ENCODE peak calls at places on chromosomes 6 and 20, in five cellular contexts. M is MG63, T is colonic mucosa, K is heart right ventricle, B is Caco-2. X is an unnamed sample.

GRCh38 chr6:41306187-41306854 is 19.8 kb upstream of the TREM1 start:
- DNase-seq in M (peak; percentile 3), T (peak; percentile 55), K (no peak), B (peak; percentile 57), X (peak; percentile 36)

GRCh38 chr6:45709834-45710233 is 305.8 kb downstream of the CLIC5 start:
- DNase-seq in M (no peak), T (no peak), K (no peak), B (no peak), X (no peak)

GRCh38 chr20:33656783-33657703 is 5.1 kb upstream of the C20orf144 start:
- DNase-seq in M (no peak), T (no peak), K (no peak), B (no peak), X (no peak)

GRCh38 chr6:150115769-150116168 is 27.1 kb upstream of the PPP1R14C start:
- DNase-seq in M (no peak), T (no peak), K (no peak), B (no peak), X (no peak)

GRCh38 chr6:43181942-43182860 is at the start of gene CUL9:
- DNase-seq in M (peak; percentile 79), T (peak; percentile 87), K (peak; percentile 90), B (peak; percentile 71), X (peak; percentile 83)

GRCh38 chr6:44522871-44523270 is 135.4 kb downstream of the CDC5L start:
- DNase-seq in M (no peak), T (no peak), K (no peak), B (no peak), X (no peak)

GRCh38 chr20:11222243-11222642 is 548.4 kb upstream of the JAG1 start:
- DNase-seq in M (no peak), T (no peak), K (no peak), B (no peak), X (no peak)

GRCh38 chr20:23278172-23278571 is 72.4 kb upstream of the NXT1 start:
- DNase-seq in M (no peak), T (no peak), K (no peak), B (no peak), X (no peak)

GRCh38 chr20:47762699-47763098 is 22.6 kb downstream of the SULF2 start:
- DNase-seq in M (peak; percentile 33), T (no peak), K (no peak), B (no peak), X (no peak)

DNA sequence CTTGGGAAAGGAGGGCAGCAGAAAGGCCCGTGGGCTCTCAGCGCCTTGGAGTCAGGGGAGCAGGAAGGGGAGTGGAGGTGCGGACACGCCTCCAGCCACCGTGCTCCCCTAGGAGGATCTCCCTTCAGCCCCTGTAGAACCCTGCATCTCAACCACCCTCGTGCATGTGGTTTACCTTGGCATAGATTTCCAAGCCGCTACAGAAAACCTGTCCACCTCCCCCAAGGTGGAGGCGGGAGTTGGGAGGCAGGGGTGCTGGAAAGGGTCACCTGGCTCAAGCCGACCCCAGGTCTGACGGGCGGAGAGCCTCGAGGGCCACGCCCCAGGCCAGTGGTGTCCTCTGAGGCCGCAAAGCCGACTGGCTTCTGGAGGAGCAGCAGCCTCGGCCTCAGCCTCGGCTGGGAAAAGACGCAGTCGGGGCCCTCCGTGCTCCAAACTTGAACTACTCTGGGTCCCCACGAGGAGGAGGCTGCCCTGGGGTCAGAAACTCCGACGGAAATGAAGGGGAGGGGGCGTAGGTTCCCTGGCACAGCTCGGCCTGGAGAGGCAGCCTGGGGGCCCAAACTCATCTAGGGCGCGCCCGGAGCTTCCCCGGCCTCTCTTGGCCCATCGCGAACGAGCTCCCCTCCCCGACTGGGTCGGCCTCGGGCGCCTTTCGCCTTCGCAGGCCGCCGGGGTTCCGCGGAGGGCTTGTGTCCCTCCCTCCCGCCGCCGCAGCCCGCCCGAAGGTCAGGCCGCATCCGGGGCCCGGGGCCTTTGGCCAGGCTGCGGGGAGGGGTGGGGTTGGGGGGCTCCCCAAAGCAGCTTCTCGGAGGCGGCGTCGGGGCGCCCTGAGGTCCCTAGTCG is 6.3 kb upstream of the FOXF2 start:
- DNase-seq in M (no peak), T (no peak), K (no peak), B (no peak), X (no peak)
- H3K27me3 ChIP-seq in M (no peaks in the 10 kb centered on the region), T (peaks cover 94% of the 10 kb centered on the region), K (peaks cover 100% of the 10 kb centered on the region), B (peaks cover 3% of the 10 kb centered on the region), X (peaks cover 30% of the 10 kb centered on the region)

GRCh38 chr6:88294702-88295101 is 128.6 kb upstream of the CNR1 start:
- DNase-seq in M (no peak), T (no peak), K (no peak), B (no peak), X (no peak)
- H3K4me3 ChIP-seq in M (no peak overlapping the region), T (no peak overlapping the region), K (no peak overlapping the region), B (no peak overlapping the region), X (no peak overlapping the region)

GRCh38 chr20:62386383-62387218 is at the start of gene RPS21:
- DNase-seq in M (peak; percentile 96), T (peak; percentile 94), K (peak; percentile 95), B (peak; percentile 98), X (peak; percentile 95)
- H3K36me3 ChIP-seq in M (peaks cover 61% of the 10 kb centered on the region), T (no peaks in the 10 kb centered on the region), K (no peaks in the 10 kb centered on the region), B (peaks cover 17% of the 10 kb centered on the region), X (peaks cover 44% of the 10 kb centered on the region)

DNA sequence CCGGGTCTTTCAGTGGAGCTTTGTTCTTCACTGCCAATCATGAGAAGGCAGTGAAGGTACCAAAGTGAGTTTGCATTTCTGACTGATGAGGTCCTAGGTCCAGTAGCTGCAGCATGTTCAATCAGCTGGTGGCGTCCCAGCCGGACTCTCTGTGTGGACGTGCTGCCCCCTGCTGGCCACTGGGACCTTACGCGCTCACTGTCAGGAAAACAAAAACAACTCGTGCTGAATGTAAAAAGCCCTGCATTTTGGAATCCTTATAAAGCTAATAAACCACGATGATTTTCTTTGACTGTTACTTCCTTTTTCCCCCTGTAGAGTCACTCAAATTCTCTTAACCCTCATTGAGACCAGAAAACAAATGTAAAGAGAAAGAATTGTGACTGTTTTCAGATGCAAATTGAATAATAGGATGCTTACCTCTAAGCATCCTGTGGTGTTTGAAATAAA is 4.9 kb upstream of the CD24 start:
- DNase-seq in M (peak; percentile 71), T (peak; percentile 92), K (peak; percentile 83), B (peak; percentile 80), X (peak; percentile 92)
- H3K27me3 ChIP-seq in M (peaks cover 13% of the 10 kb centered on the region), T (peaks cover 6% of the 10 kb centered on the region), K (peaks cover 75% of the 10 kb centered on the region), B (no peaks in the 10 kb centered on the region), X (no peaks in the 10 kb centered on the region)